ENCODE peak calls at places on chromosome 1, in five cellular contexts. C, E, R, F and T are unnamed samples.

GRCh38 chr1:81379430-81379829 is 421.3 kb upstream of the ADGRL2 start:
- DNase-seq in C (no peak), E (no peak), R (no peak), F (no peak), T (no peak)

GRCh38 chr1:66618390-66618789 is 84.4 kb downstream of the SGIP1 start:
- DNase-seq in C (no peak), E (no peak), R (no peak), F (no peak), T (no peak)

GRCh38 chr1:228341814-228342626 is 64.6 kb downstream of the TRIM11 start:
- DNase-seq in C (no peak), E (no peak), R (no peak), F (no peak), T (no peak)

GRCh38 chr1:40204855-40205254 is 42.9 kb upstream of the TMCO2 start:
- DNase-seq in C (no peak), E (no peak), R (no peak), F (no peak), T (no peak)

GRCh38 chr1:85611856-85612255 is 31.3 kb downstream of the CCN1 start:
- DNase-seq in C (peak; percentile 95), E (peak; percentile 96), R (no peak), F (peak; percentile 99), T (no peak)

GRCh38 chr1:246784621-246785535 is 60.7 kb downstream of the SCCPDH start:
- DNase-seq in C (peak; percentile 21), E (no peak), R (no peak), F (peak; percentile 64), T (peak; percentile 72)

GRCh38 chr1:91609571-91609970 is 108.9 kb downstream of the CDC7 start:
- DNase-seq in C (peak; percentile 26), E (peak; percentile 7), R (no peak), F (peak; percentile 18), T (no peak)

GRCh38 chr1:245541389-245541788 is 386.6 kb downstream of the KIF26B start:
- DNase-seq in C (no peak), E (no peak), R (no peak), F (no peak), T (no peak)

GRCh38 chr1:91895832-91896556 is 10.0 kb upstream of the TGFBR3 start:
- DNase-seq in C (no peak), E (no peak), R (no peak), F (no peak), T (no peak)

GRCh38 chr1:117826551-117827078 is 102.8 kb downstream of the GDAP2 start:
- DNase-seq in C (peak; percentile 80), E (peak; percentile 89), R (no peak), F (peak; percentile 70), T (peak; percentile 24)

GRCh38 chr1:3034162-3034561 is 12.9 kb downstream of the ACTRT2 start:
- DNase-seq in C (no peak), E (no peak), R (no peak), F (no peak), T (no peak)

GRCh38 chr1:225483818-225484656 is 56.2 kb upstream of the LBR start:
- DNase-seq in C (no peak), E (no peak), R (no peak), F (no peak), T (no peak)